ENCODE peak calls at places on chromosome 13, in ten cellular contexts. U, G, I, F, A, B, Z, J, C and V are unnamed samples.
A peak's percentile ranks its signal among the peaks of the same experiment; 100 is the strongest.

GRCh38 chr13:99353836-99354235 is 46.6 kb upstream of the GPR183 start:
- DNase-seq in U (no peak), G (no peak), I (no peak), F (no peak), A (no peak), B (no peak), Z (no peak), J (no peak), C (peak; percentile 11), V (no peak)

GRCh38 chr13:97911311-97912138 is 42.0 kb upstream of the IPO5 start:
- DNase-seq in U (no peak), G (no peak), I (no peak), F (no peak), A (no peak), B (no peak), Z (no peak), J (no peak), C (no peak), V (no peak)

GRCh38 chr13:51726446-51727185 is 77.3 kb downstream of the DHRS12 start:
- DNase-seq in U (no peak), G (no peak), I (no peak), F (no peak), A (no peak), B (no peak), Z (no peak), J (no peak), C (no peak), V (no peak)

GRCh38 chr13:80862466-80862865 is 521.5 kb upstream of the SPRY2 start:
- DNase-seq in U (no peak), G (no peak), I (no peak), F (no peak), A (no peak), B (no peak), Z (no peak), J (no peak), C (no peak), V (no peak)

GRCh38 chr13:37539176-37539575 is 59.4 kb downstream of the POSTN start:
- DNase-seq in U (no peak), G (no peak), I (no peak), F (no peak), A (no peak), B (no peak), Z (no peak), J (no peak), C (no peak), V (no peak)

GRCh38 chr13:44022196-44022595 is 142.5 kb downstream of the LACC1 start:
- DNase-seq in U (no peak), G (no peak), I (no peak), F (no peak), A (no peak), B (no peak), Z (no peak), J (no peak), C (no peak), V (no peak)

GRCh38 chr13:53501387-53501786 is 472.8 kb downstream of the OLFM4 start:
- DNase-seq in U (no peak), G (no peak), I (no peak), F (no peak), A (no peak), B (no peak), Z (no peak), J (no peak), C (no peak), V (no peak)

GRCh38 chr13:76836311-76836710 is 49.9 kb downstream of the KCTD12 start:
- DNase-seq in U (no peak), G (no peak), I (no peak), F (no peak), A (no peak), B (no peak), Z (no peak), J (no peak), C (no peak), V (no peak)

GRCh38 chr13:88887045-88887662 is 1216.0 kb downstream of the SLITRK5 start:
- DNase-seq in U (no peak), G (no peak), I (no peak), F (no peak), A (no peak), B (no peak), Z (no peak), J (no peak), C (no peak), V (peak; percentile 43)

DNA sequence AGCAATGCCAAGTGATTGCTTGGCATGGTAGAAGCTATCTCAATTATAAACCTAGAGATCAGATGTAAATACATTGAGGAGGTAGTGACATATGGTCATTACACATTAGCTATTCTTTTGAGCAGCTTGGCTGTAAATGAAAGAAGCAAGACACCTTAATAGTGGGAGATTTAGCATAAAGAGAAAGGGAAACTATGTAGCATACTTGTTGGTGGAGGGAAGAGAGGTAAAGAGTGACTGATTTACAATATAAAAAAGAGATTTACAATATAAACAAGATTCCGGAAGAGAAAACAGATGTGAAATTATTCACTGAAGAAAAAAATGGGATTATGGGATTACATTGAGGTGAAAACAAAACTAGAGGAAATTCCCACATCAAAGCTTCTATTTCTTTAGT is 2009.6 kb downstream of the OLFM4 start:
- DNase-seq in U (no peak), G (no peak), I (no peak), F (no peak), A (no peak), B (no peak), Z (no peak), J (no peak), C (no peak), V (no peak)
- TF ChIP-seq POLR2A in U (no peak), G (no peak), I (no peak), F (no peak), A (no peak), B (no peak), Z (no peak), J (no peak), C (no peak), V (no peak)

GRCh38 chr13:40221131-40221459 is 445.3 kb downstream of the FOXO1 start:
- DNase-seq in U (no peak), G (no peak), I (no peak), F (no peak), A (no peak), B (no peak), Z (no peak), J (no peak), C (no peak), V (no peak)
- TF ChIP-seq POLR2A in U (no peak), G (no peak), I (no peak), F (no peak), A (no peak), B (no peak), Z (no peak), J (no peak), C (no peak), V (no peak)

GRCh38 chr13:46295531-46296464 is 84.1 kb downstream of the LRRC63 start:
- DNase-seq in U (peak; percentile 24), G (no peak), I (peak; percentile 64), F (no peak), A (no peak), B (no peak), Z (no peak), J (no peak), C (peak; percentile 24), V (no peak)
- TF ChIP-seq POLR2A in U (no peak), G (no peak), I (no peak), F (no peak), A (no peak), B (no peak), Z (no peak), J (no peak), C (no peak), V (no peak)

DNA sequence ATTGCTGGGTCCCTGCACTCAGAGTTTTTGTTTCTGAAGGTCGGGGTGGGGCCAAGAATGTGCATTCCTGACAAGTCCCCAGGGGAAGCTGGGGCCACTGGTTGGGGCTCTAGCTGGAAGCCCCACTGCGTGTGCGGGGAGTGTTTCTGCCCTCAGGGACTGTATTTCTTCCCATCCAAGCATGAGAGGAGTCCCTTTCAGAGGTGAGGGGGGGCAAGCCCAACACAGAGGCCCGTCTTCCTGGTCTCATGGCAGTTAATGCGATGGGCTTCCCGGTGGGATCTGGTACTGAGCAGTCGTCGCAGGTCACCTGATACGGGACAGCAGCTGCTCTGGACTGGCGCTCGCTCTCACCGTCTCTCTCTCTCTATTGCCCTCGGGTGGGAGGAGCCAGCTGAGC is 50.4 kb downstream of the GPR12 start:
- DNase-seq in U (no peak), G (no peak), I (no peak), F (no peak), A (no peak), B (no peak), Z (no peak), J (no peak), C (no peak), V (no peak)
- TF ChIP-seq POLR2A in U (no peak), G (no peak), I (no peak), F (no peak), A (no peak), B (no peak), Z (no peak), J (no peak), C (no peak), V (no peak)

GRCh38 chr13:109271991-109272454 is 514.4 kb downstream of the IRS2 start:
- DNase-seq in U (no peak), G (no peak), I (no peak), F (no peak), A (no peak), B (no peak), Z (no peak), J (no peak), C (no peak), V (no peak)
- TF ChIP-seq POLR2A in U (no peak), G (no peak), I (no peak), F (no peak), A (no peak), B (no peak), Z (no peak), J (no peak), C (no peak), V (no peak)

DNA sequence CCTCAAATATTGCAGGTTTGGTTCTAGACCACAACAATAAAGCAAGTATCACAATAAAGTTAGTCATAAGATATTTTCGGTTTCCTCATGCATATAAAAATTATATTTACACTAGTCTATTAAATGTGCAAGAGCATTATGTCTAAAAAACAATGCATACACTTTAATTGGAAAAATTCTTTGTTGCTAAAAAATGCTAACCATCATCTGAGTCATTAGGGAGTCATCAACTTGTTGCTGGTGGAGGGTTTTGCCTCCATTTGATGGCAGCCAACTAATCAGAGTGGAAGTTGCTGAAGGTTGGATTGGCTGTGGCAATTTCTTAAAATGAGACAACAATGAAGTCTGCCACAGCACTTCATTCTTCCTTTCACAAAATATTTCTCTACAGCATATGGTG is 422.3 kb upstream of the GPC6 start:
- DNase-seq in U (no peak), G (no peak), I (no peak), F (no peak), A (no peak), B (no peak), Z (no peak), J (no peak), C (no peak), V (no peak)
- TF ChIP-seq POLR2A in U (no peak), G (no peak), I (no peak), F (no peak), A (no peak), B (no peak), Z (no peak), J (no peak), C (no peak), V (no peak)